ENCODE peak calls at places on chromosomes 3 and 15, in six cellular contexts. L, C, E, Y, R and Q are unnamed samples.

GRCh38 chr3:115975353-115975752 is 352.0 kb downstream of the GAP43 start:
- DNase-seq in L (no peak), R (peak), E (no peak), Y (no peak), C (no peak), Q (no peak)

GRCh38 chr3:109569121-109569520 is 231.8 kb upstream of the DPPA4 start:
- DNase-seq in C (no peak), R (no peak), Y (no peak), L (no peak), E (no peak), Q (no peak)

GRCh38 chr3:6601374-6601773 is 259.5 kb upstream of the GRM7 start:
- DNase-seq in R (no peak), E (no peak), L (no peak), Y (no peak), C (no peak), Q (no peak)

GRCh38 chr3:12969487-12969886 is 103.7 kb downstream of the IQSEC1 start:
- DNase-seq in R (no peak), Y (no peak), C (no peak), L (no peak), E (peak), Q (no peak)

GRCh38 chr3:110743202-110743601 is 328.4 kb upstream of the NECTIN3 start:
- DNase-seq in Y (no peak), C (peak), L (no peak), R (no peak), E (no peak), Q (no peak)

GRCh38 chr3:64743166-64743565 is 55.4 kb upstream of the ADAMTS9 start:
- DNase-seq in C (no peak), R (no peak), L (no peak), Y (no peak), E (no peak), Q (no peak)

GRCh38 chr3:119664850-119665379 is 4.5 kb upstream of the POPDC2 start:
- DNase-seq in R (peak), L (no peak), C (no peak), E (no peak), Y (no peak), Q (no peak)

GRCh38 chr3:53170325-53171108 is 9.5 kb downstream of the PRKCD start:
- DNase-seq in E (peak), C (no peak), Y (no peak), L (no peak), R (peak), Q (peak)

GRCh38 chr3:192408007-192408655 is 319.2 kb downstream of the FGF12 start:
- DNase-seq in Y (no peak), C (no peak), R (peak), L (no peak), E (peak), Q (no peak)

GRCh38 chr3:137809523-137809922 is 45.4 kb downstream of the SOX14 start:
- DNase-seq in L (no peak), C (no peak), R (no peak), E (no peak), Y (no peak), Q (no peak)

GRCh38 chr3:94626599-94626998 is 563.7 kb downstream of the NSUN3 start:
- DNase-seq in L (no peak), E (no peak), C (no peak), Y (no peak), R (no peak), Q (no peak)

GRCh38 chr15:80480171-80480811 is 76.1 kb downstream of the ARNT2 start:
- DNase-seq in C (no peak), Y (no peak), R (no peak), L (no peak), E (peak), Q (no peak)

GRCh38 chr15:80561500-80561899 is 133.6 kb upstream of the ABHD17C start:
- DNase-seq in E (no peak), R (peak), Y (no peak), C (no peak), L (no peak), Q (no peak)

GRCh38 chr15:89399390-89400120 is 64.9 kb upstream of the POLG start:
- DNase-seq in R (no peak), Y (no peak), E (no peak), C (peak), L (peak), Q (peak)

GRCh38 chr3:94150113-94150512 is 87.3 kb downstream of the NSUN3 start:
- DNase-seq in E (no peak), C (no peak), L (no peak), Y (no peak), R (no peak), Q (no peak)

GRCh38 chr3:102183186-102183585 is 251.6 kb upstream of the ZPLD1 start:
- DNase-seq in C (no peak), L (no peak), E (no peak), R (no peak), Y (no peak), Q (no peak)

GRCh38 chr15:91952216-91952615 is 98.7 kb downstream of the SLCO3A1 start:
- DNase-seq in R (no peak), Y (no peak), C (no peak), L (no peak), E (no peak), Q (peak)

GRCh38 chr15:91268510-91268909 is 168.5 kb downstream of the SV2B start:
- DNase-seq in Y (peak), C (no peak), R (no peak), L (no peak), E (no peak), Q (peak)

GRCh38 chr3:129035360-129036233 is 25.0 kb upstream of the GP9 start:
- DNase-seq in Y (no peak), L (no peak), C (no peak), R (no peak), E (no peak), Q (no peak)

GRCh38 chr3:112814256-112814655 is 32.4 kb downstream of the CD200R1L start:
- DNase-seq in R (peak), C (no peak), L (no peak), Y (no peak), E (no peak), Q (peak)

GRCh38 chr15:63243776-63244175 is 33.6 kb upstream of the APH1B start:
- DNase-seq in L (no peak), R (no peak), Y (no peak), C (no peak), E (no peak), Q (no peak)

GRCh38 chr3:53999725-54000124 is 108.1 kb upstream of the SELENOK start:
- DNase-seq in E (no peak), L (no peak), Y (no peak), R (no peak), C (no peak), Q (no peak)

GRCh38 chr15:76904461-76905012 is 603 bp downstream of the SCAPER start:
- DNase-seq in C (peak), Y (no peak), R (peak), E (peak), L (no peak), Q (no peak)

GRCh38 chr3:57749542-57749941 is 6.6 kb upstream of the SLMAP start:
- DNase-seq in E (no peak), L (no peak), C (no peak), R (no peak), Y (no peak), Q (peak)

GRCh38 chr3:23691343-23691895 is 114.3 kb upstream of the UBE2E1 start:
- DNase-seq in Y (no peak), C (no peak), E (no peak), R (peak), L (no peak), Q (no peak)

GRCh38 chr3:115512565-115513410 is 110.5 kb upstream of the GAP43 start:
- DNase-seq in L (no peak), C (peak), Y (no peak), R (peak), E (no peak), Q (no peak)

GRCh38 chr3:97952280-97952679 is 20.0 kb downstream of the RIOX2 start:
- DNase-seq in R (peak), E (no peak), L (no peak), Y (no peak), C (no peak), Q (no peak)

GRCh38 chr3:174651951-174652350 is 207.2 kb upstream of the NAALADL2 start:
- DNase-seq in C (no peak), L (no peak), E (no peak), Y (no peak), R (no peak), Q (no peak)

GRCh38 chr15:66595937-66596545 is 30.2 kb upstream of the LCTL start:
- DNase-seq in Y (no peak), R (no peak), C (no peak), L (no peak), E (no peak), Q (no peak)

GRCh38 chr3:10542518-10542917 is 37.1 kb upstream of the ATP2B2 start:
- DNase-seq in E (no peak), C (no peak), L (no peak), Y (no peak), R (no peak), Q (no peak)

GRCh38 chr3:144552642-144553041 is 581.0 kb downstream of the DIPK2A start:
- DNase-seq in R (no peak), C (no peak), L (no peak), E (no peak), Y (no peak), Q (no peak)

GRCh38 chr15:101781927-101782326 is 21.4 kb upstream of the OR4F6 start:
- DNase-seq in R (no peak), C (no peak), E (no peak), Y (no peak), L (no peak), Q (no peak)

GRCh38 chr3:65245133-65246076 is 557.6 kb upstream of the ADAMTS9 start:
- DNase-seq in C (no peak), E (no peak), L (no peak), R (peak), Y (no peak), Q (no peak)

GRCh38 chr15:69044899-69045298 is 30.4 kb downstream of the NOX5 start:
- DNase-seq in C (no peak), E (no peak), L (no peak), R (peak), Y (no peak), Q (no peak)